ENCODE peak calls at places on chromosomes 2 and 18, in seven cellular contexts. R is coronary artery, N is A549, Y is upper lobe of right lung, J is heart left ventricle, S is uterus, G is psoas muscle. P is an unnamed sample.

GRCh38 chr2:227853204-227853629 is 18.2 kb upstream of the DAW1 start:
- DNase-seq in R (no peak), N (no peak), Y (no peak), J (no peak), S (no peak), G (no peak), P (no peak)

GRCh38 chr2:237691908-237692600 is 64.7 kb downstream of the LRRFIP1 start:
- DNase-seq in R (peak; percentile 96), N (peak; percentile 68), Y (peak; percentile 99), J (peak; percentile 97), S (peak; percentile 98), G (peak; percentile 98), P (peak; percentile 99)

GRCh38 chr2:85308201-85308600 is 19.6 kb downstream of the TGOLN2 start:
- DNase-seq in R (no peak), N (no peak), Y (no peak), J (no peak), S (no peak), G (no peak), P (no peak)

GRCh38 chr2:40751981-40752380 is 300.1 kb upstream of the SLC8A1 start:
- DNase-seq in R (no peak), N (no peak), Y (no peak), J (no peak), S (no peak), G (no peak), P (no peak)

GRCh38 chr2:7900593-7900992 is 781.3 kb upstream of the ID2 start:
- DNase-seq in R (no peak), N (no peak), Y (no peak), J (no peak), S (no peak), G (no peak), P (no peak)

GRCh38 chr2:29113027-29113686 is 2.1 kb upstream of the CLIP4 start:
- DNase-seq in R (no peak), N (no peak), Y (no peak), J (no peak), S (no peak), G (no peak), P (no peak)

GRCh38 chr2:111178730-111179405 is 58.2 kb downstream of the BCL2L11 start:
- DNase-seq in R (peak; percentile 67), N (peak; percentile 60), Y (no peak), J (peak; percentile 7), S (no peak), G (no peak), P (no peak)

GRCh38 chr2:26880161-26880560 is 32.2 kb downstream of the DPYSL5 start:
- DNase-seq in R (no peak), N (no peak), Y (no peak), J (no peak), S (no peak), G (no peak), P (no peak)

GRCh38 chr2:71120195-71120594 is 9.8 kb downstream of the MCEE start:
- DNase-seq in R (no peak), N (no peak), Y (no peak), J (no peak), S (no peak), G (no peak), P (no peak)

GRCh38 chr2:140273396-140273795 is 1493.2 kb upstream of the NXPH2 start:
- DNase-seq in R (no peak), N (no peak), Y (no peak), J (no peak), S (no peak), G (no peak), P (no peak)

GRCh38 chr2:241925277-241925676 is 55.7 kb downstream of the RTP5 start:
- DNase-seq in R (no peak), N (no peak), Y (no peak), J (no peak), S (peak; percentile 11), G (no peak), P (peak; percentile 35)

GRCh38 chr2:96730212-96730611 is 9.7 kb downstream of the LMAN2L start:
- DNase-seq in R (no peak), N (no peak), Y (no peak), J (no peak), S (no peak), G (no peak), P (no peak)

GRCh38 chr2:99066602-99067001 is 74.9 kb upstream of the C2orf15 start:
- DNase-seq in R (no peak), N (peak; percentile 10), Y (no peak), J (no peak), S (no peak), G (no peak), P (no peak)

GRCh38 chr2:241653210-241653750 is 15.8 kb downstream of the ATG4B start:
- DNase-seq in R (no peak), N (no peak), Y (no peak), J (no peak), S (no peak), G (no peak), P (no peak)

GRCh38 chr18:31657823-31658669 is 26.3 kb downstream of the B4GALT6 start:
- DNase-seq in R (no peak), N (no peak), Y (no peak), J (no peak), S (no peak), G (no peak), P (no peak)

GRCh38 chr2:236946871-236947270 is 138.8 kb upstream of the COPS8 start:
- DNase-seq in R (no peak), N (no peak), Y (no peak), J (no peak), S (no peak), G (no peak), P (no peak)

GRCh38 chr2:132034646-132035045 is 127.1 kb downstream of the ANKRD30BL start:
- DNase-seq in R (no peak), N (no peak), Y (no peak), J (no peak), S (no peak), G (no peak), P (no peak)

DNA sequence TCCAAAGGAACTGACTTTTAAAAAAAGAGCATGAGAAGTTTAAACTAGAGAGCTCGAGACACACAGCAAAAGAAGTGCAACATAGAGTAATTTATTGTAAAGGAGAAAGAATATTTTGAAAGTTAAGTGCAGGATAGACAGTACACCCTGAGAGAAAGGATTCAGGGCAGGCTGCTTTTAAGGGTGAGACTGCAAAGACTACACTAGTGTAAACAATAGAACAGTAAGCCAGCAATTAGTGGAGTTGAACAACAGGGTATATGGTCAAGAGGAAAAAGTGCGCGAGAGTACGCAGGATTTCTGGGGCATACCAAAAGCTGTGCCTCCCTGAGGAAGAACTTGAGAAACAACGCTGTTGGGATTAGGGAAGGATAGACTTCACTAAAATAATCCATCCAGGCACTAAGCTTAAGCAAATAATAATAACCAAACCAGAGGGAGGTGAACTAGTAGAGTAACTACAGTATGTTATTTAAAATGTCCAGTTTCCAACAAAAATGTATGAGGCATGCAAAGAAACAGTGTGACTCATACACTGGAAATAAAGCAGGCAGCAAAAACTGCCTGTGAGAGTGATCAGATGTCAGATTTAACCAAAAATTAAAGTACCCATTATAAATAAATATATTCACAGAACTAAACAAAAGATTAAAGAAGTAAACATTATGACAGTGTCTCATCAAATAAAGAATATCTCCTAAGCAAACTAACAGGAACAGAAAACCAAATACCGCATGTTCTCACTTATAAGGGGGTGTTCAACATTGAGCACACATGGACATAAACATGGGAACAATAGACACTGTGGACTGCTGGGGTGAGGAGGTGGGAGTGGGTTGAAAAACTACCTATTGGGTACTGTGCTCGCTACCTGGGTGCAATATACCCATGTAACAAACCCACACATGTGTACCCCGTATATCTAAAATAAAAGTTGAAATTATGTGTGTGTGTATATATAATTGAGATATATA is 40.5 kb upstream of the EMILIN2 start:
- DNase-seq in R (no peak), N (no peak), Y (no peak), J (no peak), S (no peak), G (no peak), P (no peak)
- H3K27ac ChIP-seq in R (no peak overlapping the region), N (no peak overlapping the region), Y (no peak overlapping the region), J (no peak overlapping the region), S (no peak overlapping the region), G (no peak overlapping the region), P (no peak overlapping the region)

GRCh38 chr18:11862468-11863137 is 11.4 kb downstream of the CHMP1B start:
- DNase-seq in R (no peak), N (no peak), Y (no peak), J (no peak), S (no peak), G (no peak), P (no peak)

GRCh38 chr18:11859903-11860407 is 8.7 kb downstream of the CHMP1B start:
- DNase-seq in R (no peak), N (peak; percentile 67), Y (no peak), J (no peak), S (no peak), G (no peak), P (no peak)

GRCh38 chr18:11859282-11859797 is 8.1 kb downstream of the CHMP1B start:
- DNase-seq in R (no peak), N (no peak), Y (no peak), J (no peak), S (no peak), G (no peak), P (no peak)

GRCh38 chr18:11860594-11861450 is 9.6 kb downstream of the CHMP1B start:
- DNase-seq in R (no peak), N (no peak), Y (no peak), J (no peak), S (no peak), G (no peak), P (no peak)

GRCh38 chr18:11861583-11862288 is 10.5 kb downstream of the CHMP1B start:
- DNase-seq in R (no peak), N (no peak), Y (no peak), J (no peak), S (no peak), G (no peak), P (no peak)
- TF ChIP-seq CTCF in R (no peak), N (no peak), Y (no peak), J (no peak), S (no peak), G (no peak), P (no peak)

GRCh38 chr2:65054749-65055426 is 1.3 kb upstream of the CEP68 start:
- DNase-seq in R (no peak), N (no peak), Y (no peak), J (no peak), S (no peak), G (no peak), P (no peak)
- H3K4me3 ChIP-seq in R (peak overlapping the region; percentile 95), N (peak overlapping the region; percentile 67), Y (peak overlapping the region; percentile 86), J (no peak overlapping the region), S (no peak overlapping the region), G (peak overlapping the region; percentile 84), P (peak overlapping the region; percentile 85)

DNA sequence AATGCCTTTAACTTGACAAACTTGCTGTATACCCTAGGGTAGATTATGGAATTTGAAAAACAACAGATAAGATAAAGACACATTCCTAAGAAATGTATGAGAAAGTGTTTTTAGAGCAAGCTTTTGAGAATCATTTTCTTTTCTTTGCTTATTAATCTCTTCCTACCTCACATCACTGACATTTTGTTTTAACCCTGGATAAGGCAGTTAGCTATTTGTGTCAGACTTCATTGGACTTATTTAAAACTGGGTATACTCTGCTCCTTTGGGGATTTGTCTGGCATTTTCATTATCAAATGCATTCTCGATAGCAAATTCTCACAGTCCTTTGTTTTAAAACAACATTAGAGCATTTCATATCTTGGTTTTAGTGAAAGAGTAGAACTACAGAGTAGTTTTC is 17.2 kb downstream of the EML4 start:
- DNase-seq in R (no peak), N (no peak), Y (no peak), J (no peak), S (no peak), G (no peak), P (no peak)
- H3K27ac ChIP-seq in R (peak overlapping the region; percentile 25), N (no peak overlapping the region), Y (no peak overlapping the region), J (no peak overlapping the region), S (no peak overlapping the region), G (no peak overlapping the region), P (no peak overlapping the region)

P was measured in lower lobe of right lung.